ENCODE peak calls at places on chromosomes 12 and 14, in nine cellular contexts. U is GM23248; Q is right lobe of liver; A is astrocyte; E is HepG2; F is tibial artery; K is endothelial cell of umbilical vein; J is CD8-positive, alpha-beta T cell; M is gastrocnemius medialis. D is an unnamed sample.

GRCh38 chr14:46245281-46245680 is 406.3 kb downstream of the RPL10L start:
- DNase-seq in U (no peak), Q (no peak), A (no peak), E (no peak), F (no peak), K (no peak), J (no peak), M (no peak), D (no peak)

GRCh38 chr12:6376965-6377666 is 1.8 kb upstream of the SCNN1A start:
- DNase-seq in U (no peak), Q (no peak), A (no peak), E (no peak), F (no peak), K (no peak), J (no peak), M (no peak), D (no peak)

GRCh38 chr12:10235761-10236631 is 23.3 kb downstream of the GABARAPL1 start:
- DNase-seq in U (peak; percentile 61), Q (no peak), A (no peak), E (peak; percentile 17), F (no peak), K (peak; percentile 55), J (peak; percentile 72), M (no peak), D (peak; percentile 14)

GRCh38 chr12:13223941-13224340 is 27.4 kb downstream of the EMP1 start:
- DNase-seq in U (peak; percentile 56), Q (no peak), A (peak; percentile 66), E (no peak), F (no peak), K (no peak), J (no peak), M (no peak), D (no peak)

GRCh38 chr14:92680781-92681650 is 67.4 kb downstream of the LGMN start:
- DNase-seq in U (peak; percentile 83), Q (peak; percentile 73), A (peak; percentile 29), E (peak; percentile 40), F (peak; percentile 76), K (peak; percentile 71), J (peak; percentile 84), M (peak; percentile 42), D (peak; percentile 58)

GRCh38 chr12:111405856-111406473 is at the start of gene SH2B3:
- DNase-seq in U (peak; percentile 89), Q (no peak), A (no peak), E (no peak), F (no peak), K (no peak), J (no peak), M (no peak), D (no peak)

GRCh38 chr14:106883218-106883692 is 1356.9 kb downstream of the TMEM121 start:
- DNase-seq in U (peak; percentile 43), Q (no peak), A (no peak), E (peak; percentile 39), F (no peak), K (no peak), J (no peak), M (no peak), D (no peak)

GRCh38 chr12:71439613-71440392 is at the start of gene LGR5:
- DNase-seq in U (peak; percentile 44), Q (no peak), A (peak; percentile 33), E (peak; percentile 85), F (no peak), K (peak; percentile 25), J (no peak), M (peak; percentile 30), D (peak; percentile 26)

GRCh38 chr12:124566181-124567034 is 1.0 kb downstream of the NCOR2 start:
- DNase-seq in U (peak; percentile 92), Q (peak; percentile 92), A (peak; percentile 68), E (peak; percentile 67), F (peak; percentile 92), K (peak; percentile 76), J (peak; percentile 76), M (peak; percentile 81), D (peak; percentile 91)

GRCh38 chr14:94630396-94630795 is 18.2 kb downstream of the SERPINA3 start:
- DNase-seq in U (no peak), Q (peak; percentile 22), A (no peak), E (no peak), F (peak; percentile 2), K (no peak), J (no peak), M (no peak), D (no peak)

GRCh38 chr12:59086124-59086523 is 165.8 kb upstream of the LRIG3 start:
- DNase-seq in U (no peak), Q (no peak), A (peak; percentile 59), E (no peak), F (no peak), K (peak; percentile 18), J (no peak), M (no peak), D (no peak)

GRCh38 chr12:106049105-106049504 is 89.6 kb downstream of the NUAK1 start:
- DNase-seq in U (no peak), Q (no peak), A (no peak), E (no peak), F (no peak), K (no peak), J (no peak), M (no peak), D (no peak)

GRCh38 chr14:68786491-68787234 is 6.2 kb downstream of the ZFP36L1 start:
- DNase-seq in U (peak; percentile 84), Q (no peak), A (peak; percentile 74), E (no peak), F (no peak), K (peak; percentile 15), J (no peak), M (no peak), D (peak; percentile 28)

GRCh38 chr14:104386281-104386841 is 193.2 kb upstream of the C14orf180 start:
- DNase-seq in U (no peak), Q (peak; percentile 26), A (no peak), E (no peak), F (peak; percentile 14), K (no peak), J (no peak), M (no peak), D (no peak)

GRCh38 chr12:106342397-106343212 is 14.9 kb upstream of the POLR3B start:
- DNase-seq in U (peak; percentile 96), Q (peak; percentile 54), A (peak; percentile 70), E (peak; percentile 39), F (peak; percentile 92), K (peak; percentile 40), J (no peak), M (peak; percentile 88), D (peak; percentile 72)

GRCh38 chr12:49750027-49750977 is 8.9 kb downstream of the TMBIM6 start:
- DNase-seq in U (peak; percentile 92), Q (no peak), A (peak; percentile 39), E (peak; percentile 31), F (no peak), K (peak; percentile 43), J (peak; percentile 39), M (peak; percentile 63), D (no peak)

GRCh38 chr12:79370021-79370420 is 320.7 kb downstream of the PAWR start:
- DNase-seq in U (no peak), Q (no peak), A (no peak), E (no peak), F (no peak), K (no peak), J (no peak), M (no peak), D (no peak)
- H3K4me1 ChIP-seq in U (no peaks in the 10 kb centered on the region), Q (no peaks in the 10 kb centered on the region), A (no peaks in the 10 kb centered on the region), E (no peaks in the 10 kb centered on the region), F (no peaks in the 10 kb centered on the region), K (peaks cover 4% of the 10 kb centered on the region), J (no peaks in the 10 kb centered on the region), M (no peaks in the 10 kb centered on the region), D (no peaks in the 10 kb centered on the region)

GRCh38 chr14:55807536-55807935 is 227.5 kb downstream of the KTN1 start:
- DNase-seq in U (no peak), Q (no peak), A (no peak), E (no peak), F (no peak), K (no peak), J (no peak), M (no peak), D (no peak)

GRCh38 chr14:55804198-55804553 is 224.2 kb downstream of the KTN1 start:
- DNase-seq in U (no peak), Q (no peak), A (no peak), E (no peak), F (no peak), K (no peak), J (no peak), M (no peak), D (no peak)

GRCh38 chr14:55807992-55808391 is 228.0 kb downstream of the KTN1 start:
- DNase-seq in U (no peak), Q (no peak), A (no peak), E (no peak), F (no peak), K (no peak), J (no peak), M (no peak), D (no peak)

GRCh38 chr14:55805250-55805649 is 225.2 kb downstream of the KTN1 start:
- DNase-seq in U (no peak), Q (no peak), A (no peak), E (no peak), F (no peak), K (no peak), J (no peak), M (no peak), D (no peak)

DNA sequence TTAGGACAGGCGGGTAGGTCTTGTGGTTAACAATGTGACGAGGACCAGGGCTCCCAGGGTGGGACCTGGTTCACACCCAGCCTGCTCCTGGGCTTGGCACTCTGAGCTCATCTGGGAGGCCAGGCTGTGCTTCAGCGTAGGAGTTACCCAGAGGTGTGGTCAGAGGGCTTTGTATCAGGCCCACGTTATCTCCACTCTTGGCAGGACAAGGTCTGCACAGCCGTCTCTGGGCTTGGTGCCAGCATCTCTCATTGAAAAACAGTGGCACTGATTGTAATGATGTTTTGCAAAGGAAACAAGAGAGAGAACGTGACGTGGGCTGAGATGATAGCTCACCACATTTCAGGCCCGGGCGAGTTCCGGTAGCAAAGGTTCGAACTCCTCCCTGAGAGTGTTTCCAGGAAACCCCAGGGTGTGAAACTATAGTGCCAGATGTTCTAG is 227.1 kb downstream of the KTN1 start:
- DNase-seq in U (peak; percentile 47), Q (peak; percentile 82), A (peak; percentile 85), E (peak; percentile 28), F (peak; percentile 72), K (peak; percentile 98), J (peak; percentile 75), M (peak; percentile 52), D (peak; percentile 76)
- H3K27ac ChIP-seq in U (no peak overlapping the region), Q (peak overlapping the region; percentile 44), A (no peak overlapping the region), E (no peak overlapping the region), F (no peak overlapping the region), K (peak overlapping the region; percentile 82), J (peak overlapping the region; percentile 34), M (no peak overlapping the region), D (no peak overlapping the region)

DNA sequence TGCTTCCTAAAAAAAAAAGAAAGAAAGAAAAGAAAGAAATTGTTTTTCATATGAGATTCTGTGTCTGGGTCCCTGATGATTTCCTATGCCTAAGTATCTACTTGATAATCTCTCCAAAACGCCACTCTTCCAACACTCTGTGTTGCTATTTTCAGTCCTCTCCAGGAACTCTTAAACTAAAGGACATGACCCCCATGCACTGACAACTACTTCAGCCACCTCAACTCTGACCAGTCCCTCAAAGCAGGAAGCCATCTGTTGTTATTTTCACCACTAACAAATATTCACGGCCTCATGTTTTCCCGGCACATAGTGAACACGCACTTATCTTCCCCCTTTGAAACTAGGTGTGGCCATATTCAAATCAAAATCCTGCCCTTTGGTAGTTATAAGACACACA is 259.3 kb downstream of the PPFIA2 start:
- DNase-seq in U (no peak), Q (no peak), A (no peak), E (no peak), F (no peak), K (no peak), J (no peak), M (no peak), D (peak; percentile 5)
- H3K9me3 ChIP-seq in U (no peaks in the 10 kb centered on the region), Q (no peaks in the 10 kb centered on the region), A (no peaks in the 10 kb centered on the region), E (no peaks in the 10 kb centered on the region), F (no peaks in the 10 kb centered on the region), K (no peaks in the 10 kb centered on the region), J (no peaks in the 10 kb centered on the region), M (no peaks in the 10 kb centered on the region), D (no peaks in the 10 kb centered on the region)

GRCh38 chr12:2138871-2139308 is 86.1 kb downstream of the CACNA1C start:
- DNase-seq in U (peak; percentile 21), Q (no peak), A (no peak), E (no peak), F (no peak), K (no peak), J (no peak), M (no peak), D (no peak)
- H3K4me1 ChIP-seq in U (peaks cover 6% of the 10 kb centered on the region), Q (no peaks in the 10 kb centered on the region), A (no peaks in the 10 kb centered on the region), E (no peaks in the 10 kb centered on the region), F (peaks cover 4% of the 10 kb centered on the region), K (no peaks in the 10 kb centered on the region), J (no peaks in the 10 kb centered on the region), M (no peaks in the 10 kb centered on the region), D (no peaks in the 10 kb centered on the region)